ENCODE peak calls at places on chromosomes 4 and X, in six cellular contexts. One of them, this sample, is unnamed.

GRCh38 chr4:113835005-113835404 is 73.5 kb upstream of the CAMK2D start:
- DNase-seq in GM12878: no peak
- DNase-seq in SK-N-SH: no peak
- DNase-seq in HepG2: no peak
- DNase-seq in endothelial cell of umbilical vein: peak
- DNase-seq in HCT116: no peak
- DNase-seq in this sample: no peak

GRCh38 chr4:150863456-150863855 is 151.6 kb downstream of the LRBA start:
- DNase-seq in GM12878: no peak
- DNase-seq in HepG2: peak
- DNase-seq in endothelial cell of umbilical vein: no peak
- DNase-seq in HCT116: no peak
- DNase-seq in SK-N-SH: no peak
- DNase-seq in this sample: no peak

GRCh38 chrX:147550217-147550616 is 361.5 kb upstream of the FMR1 start:
- DNase-seq in endothelial cell of umbilical vein: no peak
- DNase-seq in SK-N-SH: peak
- DNase-seq in GM12878: no peak
- DNase-seq in HCT116: no peak
- DNase-seq in HepG2: peak
- DNase-seq in this sample: peak

GRCh38 chrX:63506320-63506719 is 155.2 kb upstream of the SPIN4 start:
- DNase-seq in HepG2: peak
- DNase-seq in endothelial cell of umbilical vein: peak
- DNase-seq in SK-N-SH: peak
- DNase-seq in HCT116: peak
- DNase-seq in GM12878: no peak
- DNase-seq in this sample: peak

GRCh38 chr4:138938371-138938699 is 77.2 kb upstream of the NOCT start:
- DNase-seq in SK-N-SH: peak
- DNase-seq in endothelial cell of umbilical vein: peak
- DNase-seq in GM12878: no peak
- DNase-seq in HCT116: peak
- DNase-seq in HepG2: peak
- DNase-seq in this sample: peak

GRCh38 chr4:108840426-108840975 is 77.6 kb upstream of the ETNPPL start:
- DNase-seq in HepG2: no peak
- DNase-seq in SK-N-SH: no peak
- DNase-seq in endothelial cell of umbilical vein: no peak
- DNase-seq in HCT116: no peak
- DNase-seq in GM12878: no peak
- DNase-seq in this sample: no peak

GRCh38 chr4:131113273-131113672 is 2017.3 kb downstream of the C4orf33 start:
- DNase-seq in HCT116: no peak
- DNase-seq in GM12878: no peak
- DNase-seq in endothelial cell of umbilical vein: no peak
- DNase-seq in SK-N-SH: no peak
- DNase-seq in HepG2: no peak
- DNase-seq in this sample: no peak

GRCh38 chrX:81489987-81490386 is 288.1 kb downstream of the SH3BGRL start:
- DNase-seq in GM12878: no peak
- DNase-seq in HCT116: no peak
- DNase-seq in HepG2: no peak
- DNase-seq in SK-N-SH: no peak
- DNase-seq in endothelial cell of umbilical vein: no peak
- DNase-seq in this sample: no peak

GRCh38 chrX:100904433-100904832 is 24.3 kb downstream of the XKRX start:
- DNase-seq in HCT116: no peak
- DNase-seq in SK-N-SH: no peak
- DNase-seq in HepG2: no peak
- DNase-seq in GM12878: no peak
- DNase-seq in endothelial cell of umbilical vein: no peak
- DNase-seq in this sample: no peak

GRCh38 chr4:45122406-45122805 is 396.1 kb upstream of the GNPDA2 start:
- DNase-seq in HCT116: no peak
- DNase-seq in HepG2: no peak
- DNase-seq in GM12878: no peak
- DNase-seq in endothelial cell of umbilical vein: no peak
- DNase-seq in SK-N-SH: no peak
- DNase-seq in this sample: no peak

GRCh38 chr4:71765349-71765748 is 18.5 kb downstream of the GC start:
- DNase-seq in HCT116: no peak
- DNase-seq in HepG2: no peak
- DNase-seq in endothelial cell of umbilical vein: no peak
- DNase-seq in GM12878: no peak
- DNase-seq in SK-N-SH: no peak
- DNase-seq in this sample: no peak

GRCh38 chrX:107135076-107135964 is 16.7 kb upstream of the RBM41 start:
- DNase-seq in endothelial cell of umbilical vein: no peak
- DNase-seq in SK-N-SH: no peak
- DNase-seq in HCT116: peak
- DNase-seq in HepG2: peak
- DNase-seq in GM12878: no peak
- DNase-seq in this sample: no peak

GRCh38 chrX:140766024-140766611 is 56.6 kb downstream of the LINC00632 start:
- DNase-seq in HCT116: no peak
- DNase-seq in GM12878: no peak
- DNase-seq in SK-N-SH: peak
- DNase-seq in HepG2: peak
- DNase-seq in endothelial cell of umbilical vein: peak
- DNase-seq in this sample: peak

GRCh38 chr4:154998284-154998683 is 210.2 kb upstream of the NPY2R start:
- DNase-seq in HCT116: no peak
- DNase-seq in endothelial cell of umbilical vein: no peak
- DNase-seq in GM12878: no peak
- DNase-seq in HepG2: no peak
- DNase-seq in SK-N-SH: no peak
- DNase-seq in this sample: no peak

GRCh38 chrX:109830704-109831206 is 97.7 kb upstream of the ACSL4 start:
- DNase-seq in SK-N-SH: no peak
- DNase-seq in HCT116: no peak
- DNase-seq in endothelial cell of umbilical vein: peak
- DNase-seq in GM12878: no peak
- DNase-seq in HepG2: peak
- DNase-seq in this sample: no peak

GRCh38 chr4:153789741-153790651 is 1.1 kb upstream of the SFRP2 start:
- DNase-seq in endothelial cell of umbilical vein: no peak
- DNase-seq in SK-N-SH: peak
- DNase-seq in HepG2: no peak
- DNase-seq in HCT116: no peak
- DNase-seq in GM12878: no peak
- DNase-seq in this sample: no peak

GRCh38 chr4:142407569-142407968 is 438.5 kb downstream of the INPP4B start:
- DNase-seq in GM12878: no peak
- DNase-seq in endothelial cell of umbilical vein: no peak
- DNase-seq in HCT116: no peak
- DNase-seq in HepG2: no peak
- DNase-seq in SK-N-SH: no peak
- DNase-seq in this sample: no peak

GRCh38 chr4:168600796-168601583 is 104.1 kb downstream of the PALLD start:
- DNase-seq in GM12878: no peak
- DNase-seq in endothelial cell of umbilical vein: no peak
- DNase-seq in HepG2: no peak
- DNase-seq in HCT116: peak
- DNase-seq in SK-N-SH: no peak
- DNase-seq in this sample: peak

GRCh38 chr4:142846729-142847606 is 867 bp upstream of the INPP4B start:
- DNase-seq in HepG2: peak
- DNase-seq in HCT116: peak
- DNase-seq in endothelial cell of umbilical vein: peak
- DNase-seq in SK-N-SH: peak
- DNase-seq in GM12878: no peak
- DNase-seq in this sample: no peak

GRCh38 chrX:7815166-7815565 is 27.8 kb upstream of the VCX start:
- DNase-seq in SK-N-SH: no peak
- DNase-seq in HCT116: no peak
- DNase-seq in endothelial cell of umbilical vein: no peak
- DNase-seq in HepG2: no peak
- DNase-seq in GM12878: no peak
- DNase-seq in this sample: no peak

GRCh38 chr4:11529625-11530201 is 101.0 kb upstream of the HS3ST1 start:
- DNase-seq in SK-N-SH: no peak
- DNase-seq in endothelial cell of umbilical vein: peak
- DNase-seq in HCT116: no peak
- DNase-seq in GM12878: no peak
- DNase-seq in HepG2: no peak
- DNase-seq in this sample: no peak

GRCh38 chr4:172776203-172776896 is 392.3 kb upstream of the GALNT7 start:
- DNase-seq in HepG2: no peak
- DNase-seq in endothelial cell of umbilical vein: no peak
- DNase-seq in HCT116: no peak
- DNase-seq in SK-N-SH: no peak
- DNase-seq in GM12878: no peak
- DNase-seq in this sample: no peak

GRCh38 chr4:41364871-41365270 is 108.1 kb downstream of the UCHL1 start:
- DNase-seq in SK-N-SH: no peak
- DNase-seq in endothelial cell of umbilical vein: no peak
- DNase-seq in HCT116: no peak
- DNase-seq in HepG2: no peak
- DNase-seq in GM12878: no peak
- DNase-seq in this sample: no peak

GRCh38 chrX:56795309-56795868 is 66.3 kb downstream of the NBDY start:
- DNase-seq in SK-N-SH: peak
- DNase-seq in GM12878: no peak
- DNase-seq in HepG2: no peak
- DNase-seq in HCT116: no peak
- DNase-seq in endothelial cell of umbilical vein: no peak
- DNase-seq in this sample: no peak

GRCh38 chr4:116122131-116122530 is 963.2 kb downstream of the TRAM1L1 start:
- DNase-seq in HCT116: no peak
- DNase-seq in endothelial cell of umbilical vein: no peak
- DNase-seq in SK-N-SH: no peak
- DNase-seq in HepG2: no peak
- DNase-seq in GM12878: no peak
- DNase-seq in this sample: no peak

GRCh38 chr4:2689825-2690700 is 66.1 kb downstream of the TNIP2 start:
- DNase-seq in endothelial cell of umbilical vein: no peak
- DNase-seq in GM12878: peak
- DNase-seq in HepG2: no peak
- DNase-seq in HCT116: no peak
- DNase-seq in SK-N-SH: no peak
- DNase-seq in this sample: no peak

GRCh38 chrX:19799319-19800182 is 87.8 kb downstream of the SH3KBP1 start:
- DNase-seq in endothelial cell of umbilical vein: peak
- DNase-seq in HepG2: no peak
- DNase-seq in GM12878: no peak
- DNase-seq in SK-N-SH: no peak
- DNase-seq in HCT116: no peak
- DNase-seq in this sample: no peak

GRCh38 chr4:28225005-28225404 is 1364.4 kb downstream of the STIM2 start:
- DNase-seq in endothelial cell of umbilical vein: peak
- DNase-seq in HCT116: peak
- DNase-seq in HepG2: no peak
- DNase-seq in SK-N-SH: no peak
- DNase-seq in GM12878: no peak
- DNase-seq in this sample: no peak

GRCh38 chrX:131747173-131747572 is 203.3 kb downstream of the OR13H1 start:
- DNase-seq in endothelial cell of umbilical vein: no peak
- DNase-seq in SK-N-SH: peak
- DNase-seq in HCT116: no peak
- DNase-seq in HepG2: no peak
- DNase-seq in GM12878: peak
- DNase-seq in this sample: no peak
- TF ChIP-seq POLR2AphosphoS5 in endothelial cell of umbilical vein: no peak
- TF ChIP-seq POLR2AphosphoS5 in SK-N-SH: no peak
- TF ChIP-seq POLR2AphosphoS5 in HCT116: no peak
- TF ChIP-seq POLR2AphosphoS5 in HepG2: no peak
- TF ChIP-seq POLR2AphosphoS5 in GM12878: no peak
- TF ChIP-seq POLR2AphosphoS5 in this sample: no peak

DNA sequence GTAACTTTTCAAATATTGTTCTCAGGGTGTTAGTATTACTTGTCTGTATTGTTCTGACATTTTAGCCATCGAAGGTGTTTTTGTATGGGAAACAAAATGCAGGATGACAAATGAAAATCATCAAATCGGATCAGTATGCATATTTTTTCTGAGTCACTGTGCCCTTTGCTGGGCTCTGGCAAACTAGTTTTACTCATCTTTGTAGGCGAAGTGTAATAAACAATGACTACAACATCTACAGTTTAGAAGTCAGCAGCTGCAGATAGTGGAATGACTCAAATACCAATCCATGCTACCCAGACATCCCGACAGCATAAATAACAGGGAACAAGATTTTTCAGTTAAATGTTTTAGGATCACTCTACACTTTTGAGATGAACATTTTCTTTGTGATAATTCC is 557.3 kb upstream of the TENM3 start:
- DNase-seq in HepG2: no peak
- DNase-seq in SK-N-SH: no peak
- DNase-seq in HCT116: no peak
- DNase-seq in endothelial cell of umbilical vein: no peak
- DNase-seq in GM12878: no peak
- DNase-seq in this sample: no peak
- H3K4me3 ChIP-seq in HepG2: no peak
- H3K4me3 ChIP-seq in SK-N-SH: no peak
- H3K4me3 ChIP-seq in HCT116: no peak
- H3K4me3 ChIP-seq in endothelial cell of umbilical vein: no peak
- H3K4me3 ChIP-seq in GM12878: no peak
- H3K4me3 ChIP-seq in this sample: no peak

GRCh38 chrX:68832516-68833447 is 4.0 kb downstream of the EFNB1 start:
- DNase-seq in HepG2: no peak
- DNase-seq in SK-N-SH: no peak
- DNase-seq in GM12878: no peak
- DNase-seq in HCT116: no peak
- DNase-seq in endothelial cell of umbilical vein: no peak
- DNase-seq in this sample: no peak
- H3K9ac ChIP-seq in HepG2: no peak
- H3K9ac ChIP-seq in SK-N-SH: no peak
- H3K9ac ChIP-seq in GM12878: no peak
- H3K9ac ChIP-seq in HCT116: no peak
- H3K9ac ChIP-seq in endothelial cell of umbilical vein: no peak
- H3K9ac ChIP-seq in this sample: peak

DNA sequence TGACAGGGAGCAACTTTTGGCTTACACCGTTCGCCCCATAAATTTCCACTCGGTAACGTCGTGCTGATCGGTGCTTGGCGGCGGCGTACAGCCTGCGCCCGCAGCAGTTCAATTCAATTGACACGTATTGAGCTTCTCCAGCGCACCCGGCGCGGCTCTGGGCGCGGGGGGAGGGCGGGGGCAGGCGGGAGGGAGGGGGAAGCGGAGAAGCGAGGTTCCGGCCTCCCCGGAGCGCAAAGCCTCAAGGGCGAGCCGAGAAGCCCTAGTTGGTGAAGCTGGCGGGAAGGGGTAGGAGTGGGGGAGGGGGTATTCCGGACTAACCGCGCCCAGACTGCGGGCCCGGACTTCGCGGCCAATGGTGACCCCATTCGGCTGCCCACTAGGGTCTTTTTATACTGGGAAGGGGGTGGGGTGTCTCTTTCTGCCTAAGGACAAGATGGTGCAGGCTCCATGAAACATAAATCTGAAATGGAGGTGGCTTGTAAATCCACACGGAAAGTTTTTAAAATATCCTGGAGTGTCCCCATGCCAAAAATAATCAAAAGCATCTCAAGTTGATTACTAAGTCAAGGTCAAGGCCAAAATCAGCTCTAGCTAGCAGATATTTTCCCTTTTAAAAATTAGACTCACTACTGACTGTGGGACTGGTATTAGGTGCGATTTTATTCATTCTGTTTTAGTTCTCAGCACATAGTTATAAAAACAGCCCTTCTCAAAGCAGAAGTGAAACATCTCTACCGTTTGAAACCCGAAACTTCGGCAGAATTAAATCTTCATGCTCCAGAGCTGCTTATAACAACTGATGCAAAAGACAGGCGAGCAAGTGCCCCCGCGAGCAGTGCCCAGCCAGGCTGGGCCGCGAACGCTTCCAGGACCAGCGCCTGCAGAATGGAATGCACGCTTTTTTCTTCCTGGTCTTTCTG is 1.5 kb upstream of the BCOR start:
- DNase-seq in endothelial cell of umbilical vein: no peak
- DNase-seq in HCT116: no peak
- DNase-seq in HepG2: no peak
- DNase-seq in SK-N-SH: peak
- DNase-seq in GM12878: peak
- DNase-seq in this sample: no peak
- TF ChIP-seq POLR2AphosphoS5 in endothelial cell of umbilical vein: no peak
- TF ChIP-seq POLR2AphosphoS5 in HCT116: peak
- TF ChIP-seq POLR2AphosphoS5 in HepG2: no peak
- TF ChIP-seq POLR2AphosphoS5 in SK-N-SH: no peak
- TF ChIP-seq POLR2AphosphoS5 in GM12878: no peak
- TF ChIP-seq POLR2AphosphoS5 in this sample: no peak

This sample was measured in SK-N-MC.